ENCODE peak calls at places on chromosomes 1 and 21, in six cellular contexts. One of them, this sample, is unnamed.

GRCh38 chr1:152109231-152109997 is 5.8 kb downstream of the TCHH start:
- DNase-seq in brain microvascular endothelial cell: no peak
- DNase-seq in CD4-positive, alpha-beta T cell: no peak
- DNase-seq in astrocyte: no peak
- DNase-seq in coronary artery: no peak
- DNase-seq in activated CD8-positive, alpha-beta T cell treated with anti-CD3 and anti-CD28 coated beads for 36 hours: no peak
- DNase-seq in this sample: no peak

GRCh38 chr1:36865080-36865900 is 169.0 kb downstream of the GRIK3 start:
- DNase-seq in brain microvascular endothelial cell: no peak
- DNase-seq in CD4-positive, alpha-beta T cell: no peak
- DNase-seq in astrocyte: no peak
- DNase-seq in coronary artery: no peak
- DNase-seq in activated CD8-positive, alpha-beta T cell treated with anti-CD3 and anti-CD28 coated beads for 36 hours: no peak
- DNase-seq in this sample: no peak

GRCh38 chr1:226702318-226702956 is 36.6 kb downstream of the ITPKB start:
- DNase-seq in brain microvascular endothelial cell: peak; percentile 46
- DNase-seq in CD4-positive, alpha-beta T cell: no peak
- DNase-seq in astrocyte: peak; percentile 72
- DNase-seq in coronary artery: no peak
- DNase-seq in activated CD8-positive, alpha-beta T cell treated with anti-CD3 and anti-CD28 coated beads for 36 hours: no peak
- DNase-seq in this sample: no peak

GRCh38 chr1:36796101-36796590 is 238.2 kb downstream of the GRIK3 start:
- DNase-seq in brain microvascular endothelial cell: no peak
- DNase-seq in CD4-positive, alpha-beta T cell: no peak
- DNase-seq in astrocyte: no peak
- DNase-seq in coronary artery: no peak
- DNase-seq in activated CD8-positive, alpha-beta T cell treated with anti-CD3 and anti-CD28 coated beads for 36 hours: no peak
- DNase-seq in this sample: no peak

GRCh38 chr1:209154916-209155315 is 428.6 kb upstream of the CAMK1G start:
- DNase-seq in brain microvascular endothelial cell: no peak
- DNase-seq in CD4-positive, alpha-beta T cell: no peak
- DNase-seq in astrocyte: no peak
- DNase-seq in coronary artery: no peak
- DNase-seq in activated CD8-positive, alpha-beta T cell treated with anti-CD3 and anti-CD28 coated beads for 36 hours: no peak
- DNase-seq in this sample: no peak

GRCh38 chr21:35932232-35932911 is 128.0 kb downstream of the SETD4 start:
- DNase-seq in brain microvascular endothelial cell: peak; percentile 84
- DNase-seq in CD4-positive, alpha-beta T cell: no peak
- DNase-seq in astrocyte: peak; percentile 90
- DNase-seq in coronary artery: no peak
- DNase-seq in activated CD8-positive, alpha-beta T cell treated with anti-CD3 and anti-CD28 coated beads for 36 hours: peak; percentile 61
- DNase-seq in this sample: peak; percentile 89

GRCh38 chr1:115782571-115783281 is 14.2 kb upstream of the CASQ2 start:
- DNase-seq in brain microvascular endothelial cell: peak; percentile 52
- DNase-seq in CD4-positive, alpha-beta T cell: no peak
- DNase-seq in astrocyte: peak; percentile 75
- DNase-seq in coronary artery: no peak
- DNase-seq in activated CD8-positive, alpha-beta T cell treated with anti-CD3 and anti-CD28 coated beads for 36 hours: no peak
- DNase-seq in this sample: no peak

GRCh38 chr21:45617021-45617930 is 26.2 kb upstream of the PCBP3 start:
- DNase-seq in brain microvascular endothelial cell: no peak
- DNase-seq in CD4-positive, alpha-beta T cell: no peak
- DNase-seq in astrocyte: no peak
- DNase-seq in coronary artery: no peak
- DNase-seq in activated CD8-positive, alpha-beta T cell treated with anti-CD3 and anti-CD28 coated beads for 36 hours: no peak
- DNase-seq in this sample: peak; percentile 36

GRCh38 chr1:62318756-62319544 is at the start of gene KANK4:
- DNase-seq in brain microvascular endothelial cell: no peak
- DNase-seq in CD4-positive, alpha-beta T cell: no peak
- DNase-seq in astrocyte: no peak
- DNase-seq in coronary artery: no peak
- DNase-seq in activated CD8-positive, alpha-beta T cell treated with anti-CD3 and anti-CD28 coated beads for 36 hours: no peak
- DNase-seq in this sample: no peak

GRCh38 chr21:45318556-45319341 is 31.1 kb upstream of the POFUT2 start:
- DNase-seq in brain microvascular endothelial cell: no peak
- DNase-seq in CD4-positive, alpha-beta T cell: no peak
- DNase-seq in astrocyte: no peak
- DNase-seq in coronary artery: peak; percentile 97
- DNase-seq in activated CD8-positive, alpha-beta T cell treated with anti-CD3 and anti-CD28 coated beads for 36 hours: no peak
- DNase-seq in this sample: no peak

GRCh38 chr1:24954631-24955030 is 24.6 kb upstream of the RUNX3 start:
- DNase-seq in brain microvascular endothelial cell: no peak
- DNase-seq in CD4-positive, alpha-beta T cell: no peak
- DNase-seq in astrocyte: no peak
- DNase-seq in coronary artery: no peak
- DNase-seq in activated CD8-positive, alpha-beta T cell treated with anti-CD3 and anti-CD28 coated beads for 36 hours: peak; percentile 72
- DNase-seq in this sample: peak; percentile 14

GRCh38 chr1:27349784-27350672 is 8.2 kb downstream of the SYTL1 start:
- DNase-seq in brain microvascular endothelial cell: peak; percentile 53
- DNase-seq in CD4-positive, alpha-beta T cell: no peak
- DNase-seq in astrocyte: peak; percentile 66
- DNase-seq in coronary artery: no peak
- DNase-seq in activated CD8-positive, alpha-beta T cell treated with anti-CD3 and anti-CD28 coated beads for 36 hours: no peak
- DNase-seq in this sample: no peak

GRCh38 chr1:119582801-119583200 is 65.3 kb downstream of the ZNF697 start:
- DNase-seq in brain microvascular endothelial cell: peak; percentile 63
- DNase-seq in CD4-positive, alpha-beta T cell: no peak
- DNase-seq in astrocyte: peak; percentile 35
- DNase-seq in coronary artery: no peak
- DNase-seq in activated CD8-positive, alpha-beta T cell treated with anti-CD3 and anti-CD28 coated beads for 36 hours: peak; percentile 38
- DNase-seq in this sample: peak; percentile 67

GRCh38 chr1:9892563-9893528 is 17.2 kb downstream of the CTNNBIP1 start:
- DNase-seq in brain microvascular endothelial cell: peak; percentile 72
- DNase-seq in CD4-positive, alpha-beta T cell: no peak
- DNase-seq in astrocyte: peak; percentile 87
- DNase-seq in coronary artery: no peak
- DNase-seq in activated CD8-positive, alpha-beta T cell treated with anti-CD3 and anti-CD28 coated beads for 36 hours: no peak
- DNase-seq in this sample: peak; percentile 76

GRCh38 chr1:220330265-220330664 is 58.0 kb upstream of the RAB3GAP2 start:
- DNase-seq in brain microvascular endothelial cell: no peak
- DNase-seq in CD4-positive, alpha-beta T cell: no peak
- DNase-seq in astrocyte: no peak
- DNase-seq in coronary artery: no peak
- DNase-seq in activated CD8-positive, alpha-beta T cell treated with anti-CD3 and anti-CD28 coated beads for 36 hours: no peak
- DNase-seq in this sample: no peak

GRCh38 chr1:220326578-220326977 is 54.3 kb upstream of the RAB3GAP2 start:
- DNase-seq in brain microvascular endothelial cell: peak; percentile 10
- DNase-seq in CD4-positive, alpha-beta T cell: no peak
- DNase-seq in astrocyte: peak; percentile 78
- DNase-seq in coronary artery: no peak
- DNase-seq in activated CD8-positive, alpha-beta T cell treated with anti-CD3 and anti-CD28 coated beads for 36 hours: no peak
- DNase-seq in this sample: no peak

GRCh38 chr1:220327106-220327505 is 54.9 kb upstream of the RAB3GAP2 start:
- DNase-seq in brain microvascular endothelial cell: no peak
- DNase-seq in CD4-positive, alpha-beta T cell: no peak
- DNase-seq in astrocyte: no peak
- DNase-seq in coronary artery: no peak
- DNase-seq in activated CD8-positive, alpha-beta T cell treated with anti-CD3 and anti-CD28 coated beads for 36 hours: no peak
- DNase-seq in this sample: no peak

GRCh38 chr1:220335668-220336067 is 63.4 kb upstream of the RAB3GAP2 start:
- DNase-seq in brain microvascular endothelial cell: no peak
- DNase-seq in CD4-positive, alpha-beta T cell: no peak
- DNase-seq in astrocyte: peak; percentile 39
- DNase-seq in coronary artery: no peak
- DNase-seq in activated CD8-positive, alpha-beta T cell treated with anti-CD3 and anti-CD28 coated beads for 36 hours: no peak
- DNase-seq in this sample: no peak

DNA sequence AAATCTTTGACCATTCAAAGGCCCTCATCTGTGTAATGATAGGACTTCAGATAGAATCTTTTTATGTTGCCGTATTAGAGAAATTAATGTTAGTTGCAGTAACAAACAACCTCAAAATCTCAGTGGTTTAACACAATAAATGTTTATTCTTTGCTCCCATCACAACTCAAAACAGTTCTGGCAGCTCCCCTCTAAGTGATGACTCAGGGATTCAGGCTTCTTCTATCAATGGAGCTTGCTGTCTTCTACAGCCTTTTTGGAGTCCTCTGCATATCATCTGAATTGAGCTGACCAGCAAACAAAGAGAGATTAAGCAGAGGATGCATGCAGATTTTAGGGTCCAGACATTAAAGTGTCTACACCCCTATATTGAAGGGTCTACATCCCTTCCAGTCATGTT is 59.1 kb upstream of the RAB3GAP2 start:
- DNase-seq in brain microvascular endothelial cell: no peak
- DNase-seq in CD4-positive, alpha-beta T cell: no peak
- DNase-seq in astrocyte: no peak
- DNase-seq in coronary artery: no peak
- DNase-seq in activated CD8-positive, alpha-beta T cell treated with anti-CD3 and anti-CD28 coated beads for 36 hours: no peak
- DNase-seq in this sample: no peak
- TF ChIP-seq CTCF in brain microvascular endothelial cell: no peak
- TF ChIP-seq CTCF in CD4-positive, alpha-beta T cell: no peak
- TF ChIP-seq CTCF in astrocyte: no peak
- TF ChIP-seq CTCF in coronary artery: no peak
- TF ChIP-seq CTCF in activated CD8-positive, alpha-beta T cell treated with anti-CD3 and anti-CD28 coated beads for 36 hours: no peak
- TF ChIP-seq CTCF in this sample: no peak

DNA sequence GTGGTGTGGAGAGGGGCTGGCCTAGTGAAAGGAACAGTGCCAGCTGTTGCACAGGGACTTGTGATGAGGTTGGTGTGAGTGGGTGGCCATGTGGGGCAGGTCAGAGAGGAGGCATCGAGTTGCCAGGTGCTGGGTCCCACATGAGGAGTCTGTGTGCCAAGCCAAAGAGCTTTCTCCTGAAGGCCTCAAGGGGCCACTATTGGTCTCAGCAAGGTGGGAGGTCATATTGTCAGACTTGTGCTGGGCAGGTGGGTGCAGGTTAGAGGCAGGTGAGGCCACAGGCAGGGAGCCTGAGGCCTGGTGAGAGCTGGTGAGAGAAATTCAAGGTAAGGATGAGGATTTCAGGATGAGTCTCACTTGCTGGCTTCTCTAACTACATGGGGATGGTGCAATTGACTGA is 256.8 kb downstream of the DISC1 start:
- DNase-seq in brain microvascular endothelial cell: no peak
- DNase-seq in CD4-positive, alpha-beta T cell: no peak
- DNase-seq in astrocyte: no peak
- DNase-seq in coronary artery: no peak
- DNase-seq in activated CD8-positive, alpha-beta T cell treated with anti-CD3 and anti-CD28 coated beads for 36 hours: no peak
- DNase-seq in this sample: no peak
- TF ChIP-seq CTCF in brain microvascular endothelial cell: no peak
- TF ChIP-seq CTCF in CD4-positive, alpha-beta T cell: no peak
- TF ChIP-seq CTCF in astrocyte: no peak
- TF ChIP-seq CTCF in coronary artery: no peak
- TF ChIP-seq CTCF in activated CD8-positive, alpha-beta T cell treated with anti-CD3 and anti-CD28 coated beads for 36 hours: no peak
- TF ChIP-seq CTCF in this sample: no peak

DNA sequence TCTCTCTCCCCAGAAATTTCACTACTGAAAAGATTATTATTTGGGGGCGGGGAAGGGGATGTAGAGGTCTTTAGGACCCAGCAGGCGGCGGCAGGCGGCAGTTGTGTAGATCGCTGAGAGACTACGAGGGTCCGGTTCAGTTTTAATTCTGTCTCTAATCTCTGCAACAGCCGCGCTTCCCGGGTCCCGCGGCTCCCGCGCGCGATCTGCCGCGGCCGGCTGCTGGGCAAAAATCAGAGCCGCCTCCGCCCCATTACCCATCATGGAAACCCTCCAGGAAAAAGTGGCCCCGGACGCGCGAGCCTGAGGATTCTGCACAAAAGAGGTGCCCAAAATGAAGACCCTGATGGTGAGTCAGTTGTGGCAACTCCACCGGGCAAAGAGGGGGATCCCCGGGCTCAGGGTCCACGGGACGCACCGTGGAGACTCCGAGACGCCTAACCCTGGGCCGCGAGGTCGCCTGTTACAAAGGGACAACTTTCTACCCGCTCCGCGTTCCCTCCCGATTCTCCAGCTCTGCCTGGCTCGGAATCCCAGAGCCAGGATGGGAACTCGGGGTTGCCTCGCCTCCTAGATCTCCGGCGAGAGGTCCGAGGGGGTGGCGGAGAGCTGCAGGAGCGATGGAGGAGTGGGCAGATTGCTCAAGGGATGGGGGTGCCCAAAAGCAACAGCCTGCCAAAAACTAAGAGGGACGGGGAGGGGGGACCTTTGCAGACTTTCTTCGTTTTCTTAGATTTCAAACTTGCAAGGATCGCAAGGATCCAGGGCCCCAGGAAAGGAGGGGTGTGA is at the start of gene ST6GALNAC5:
- DNase-seq in brain microvascular endothelial cell: no peak
- DNase-seq in CD4-positive, alpha-beta T cell: no peak
- DNase-seq in astrocyte: no peak
- DNase-seq in coronary artery: no peak
- DNase-seq in activated CD8-positive, alpha-beta T cell treated with anti-CD3 and anti-CD28 coated beads for 36 hours: peak; percentile 8
- DNase-seq in this sample: no peak
- TF ChIP-seq CTCF in brain microvascular endothelial cell: no peak
- TF ChIP-seq CTCF in CD4-positive, alpha-beta T cell: no peak
- TF ChIP-seq CTCF in astrocyte: no peak
- TF ChIP-seq CTCF in coronary artery: no peak
- TF ChIP-seq CTCF in activated CD8-positive, alpha-beta T cell treated with anti-CD3 and anti-CD28 coated beads for 36 hours: no peak
- TF ChIP-seq CTCF in this sample: no peak

GRCh38 chr1:153679337-153680119 is 1.0 kb downstream of the NPR1 start:
- DNase-seq in brain microvascular endothelial cell: no peak
- DNase-seq in CD4-positive, alpha-beta T cell: no peak
- DNase-seq in astrocyte: no peak
- DNase-seq in coronary artery: no peak
- DNase-seq in activated CD8-positive, alpha-beta T cell treated with anti-CD3 and anti-CD28 coated beads for 36 hours: peak; percentile 41
- DNase-seq in this sample: no peak
- TF ChIP-seq CTCF in brain microvascular endothelial cell: peak; percentile 47
- TF ChIP-seq CTCF in CD4-positive, alpha-beta T cell: no peak
- TF ChIP-seq CTCF in astrocyte: no peak
- TF ChIP-seq CTCF in coronary artery: no peak
- TF ChIP-seq CTCF in activated CD8-positive, alpha-beta T cell treated with anti-CD3 and anti-CD28 coated beads for 36 hours: peak; percentile 52
- TF ChIP-seq CTCF in this sample: peak; percentile 42

DNA sequence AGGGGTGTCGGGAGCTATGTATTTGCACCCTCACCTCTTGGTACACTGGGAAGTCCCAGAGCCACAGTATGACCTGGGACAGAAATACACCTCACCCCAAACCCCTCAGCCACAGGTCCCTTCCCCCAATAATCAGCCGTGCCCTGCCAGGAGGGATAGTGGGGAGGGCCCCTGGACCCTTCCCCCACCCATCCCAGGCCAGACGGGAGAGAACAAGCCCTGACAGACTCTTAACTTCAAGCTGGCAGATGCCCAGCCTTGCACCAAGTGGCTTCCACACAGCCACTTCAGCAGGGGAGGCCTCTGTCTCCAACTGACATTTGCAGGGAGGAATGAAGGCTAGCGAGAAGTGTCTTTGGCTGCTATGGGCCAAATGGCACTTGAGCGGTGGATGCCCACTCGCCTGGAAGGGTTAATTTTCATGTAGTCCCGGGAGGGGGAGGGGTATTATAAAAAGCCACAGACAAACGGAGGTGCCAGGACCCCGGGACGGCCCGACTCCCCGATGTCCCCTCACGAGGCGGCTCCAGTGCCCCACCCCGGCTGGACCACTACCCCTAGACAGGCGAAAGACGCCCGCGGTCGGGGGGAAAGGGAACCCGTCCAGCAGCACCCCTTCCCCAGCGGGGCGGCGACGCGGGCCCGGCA is 495 bp downstream of the SYNC start:
- DNase-seq in brain microvascular endothelial cell: peak; percentile 11
- DNase-seq in CD4-positive, alpha-beta T cell: no peak
- DNase-seq in astrocyte: peak; percentile 33
- DNase-seq in coronary artery: peak; percentile 77
- DNase-seq in activated CD8-positive, alpha-beta T cell treated with anti-CD3 and anti-CD28 coated beads for 36 hours: no peak
- DNase-seq in this sample: peak; percentile 31
- TF ChIP-seq CTCF in brain microvascular endothelial cell: no peak
- TF ChIP-seq CTCF in CD4-positive, alpha-beta T cell: no peak
- TF ChIP-seq CTCF in astrocyte: no peak
- TF ChIP-seq CTCF in coronary artery: no peak
- TF ChIP-seq CTCF in activated CD8-positive, alpha-beta T cell treated with anti-CD3 and anti-CD28 coated beads for 36 hours: no peak
- TF ChIP-seq CTCF in this sample: no peak